ENCODE peak calls at places on chromosomes 11 and 22, in eight cellular contexts. One of them, this sample, is unnamed.

GRCh38 chr11:77052531-77052930 is 14.2 kb upstream of the CAPN5 start:
- DNase-seq in HCT116: no peak
- DNase-seq in HTR-8/SVneo: no peak
- DNase-seq in stomach: no peak
- DNase-seq in T-helper 17 cell: no peak
- DNase-seq in NCI-H1092 treated with DMSO at 0.1 percent for 48 hours: no peak
- DNase-seq in T-cell: no peak
- DNase-seq in GOT3: no peak
- DNase-seq in this sample: no peak

GRCh38 chr11:13963169-13963948 is 836 bp downstream of the SPON1 start:
- DNase-seq in stomach: no peak
- DNase-seq in GOT3: no peak
- DNase-seq in T-helper 17 cell: no peak
- DNase-seq in NCI-H1092 treated with DMSO at 0.1 percent for 48 hours: no peak
- DNase-seq in T-cell: peak
- DNase-seq in HTR-8/SVneo: no peak
- DNase-seq in HCT116: no peak
- DNase-seq in this sample: no peak

GRCh38 chr22:22239311-22239939 is 5.2 kb upstream of the VPREB1 start:
- DNase-seq in HTR-8/SVneo: no peak
- DNase-seq in GOT3: no peak
- DNase-seq in HCT116: no peak
- DNase-seq in stomach: no peak
- DNase-seq in T-cell: no peak
- DNase-seq in T-helper 17 cell: no peak
- DNase-seq in NCI-H1092 treated with DMSO at 0.1 percent for 48 hours: no peak
- DNase-seq in this sample: no peak

GRCh38 chr11:95596011-95596489 is 193.5 kb downstream of the FAM76B start:
- DNase-seq in HTR-8/SVneo: no peak
- DNase-seq in GOT3: no peak
- DNase-seq in HCT116: no peak
- DNase-seq in stomach: no peak
- DNase-seq in T-cell: no peak
- DNase-seq in T-helper 17 cell: no peak
- DNase-seq in NCI-H1092 treated with DMSO at 0.1 percent for 48 hours: no peak
- DNase-seq in this sample: no peak

GRCh38 chr11:91922846-91923245 is 301.8 kb upstream of the FAT3 start:
- DNase-seq in T-helper 17 cell: no peak
- DNase-seq in stomach: no peak
- DNase-seq in NCI-H1092 treated with DMSO at 0.1 percent for 48 hours: no peak
- DNase-seq in GOT3: no peak
- DNase-seq in HCT116: no peak
- DNase-seq in T-cell: no peak
- DNase-seq in HTR-8/SVneo: no peak
- DNase-seq in this sample: no peak

GRCh38 chr11:83818349-83818748 is 532.2 kb upstream of the CCDC90B start:
- DNase-seq in stomach: no peak
- DNase-seq in HTR-8/SVneo: no peak
- DNase-seq in HCT116: no peak
- DNase-seq in GOT3: no peak
- DNase-seq in NCI-H1092 treated with DMSO at 0.1 percent for 48 hours: no peak
- DNase-seq in T-helper 17 cell: no peak
- DNase-seq in T-cell: no peak
- DNase-seq in this sample: no peak

GRCh38 chr22:46078241-46079092 is 71.9 kb upstream of the PPARA start:
- DNase-seq in stomach: peak
- DNase-seq in GOT3: no peak
- DNase-seq in HTR-8/SVneo: no peak
- DNase-seq in T-helper 17 cell: no peak
- DNase-seq in HCT116: no peak
- DNase-seq in NCI-H1092 treated with DMSO at 0.1 percent for 48 hours: no peak
- DNase-seq in T-cell: no peak
- DNase-seq in this sample: no peak

GRCh38 chr11:6485661-6486060 is 4.4 kb downstream of the TIMM10B start:
- DNase-seq in HCT116: no peak
- DNase-seq in T-helper 17 cell: no peak
- DNase-seq in GOT3: no peak
- DNase-seq in HTR-8/SVneo: no peak
- DNase-seq in T-cell: no peak
- DNase-seq in NCI-H1092 treated with DMSO at 0.1 percent for 48 hours: no peak
- DNase-seq in stomach: no peak
- DNase-seq in this sample: no peak

GRCh38 chr11:59200421-59200746 is 12.3 kb downstream of the MPEG1 start:
- DNase-seq in T-cell: no peak
- DNase-seq in T-helper 17 cell: no peak
- DNase-seq in stomach: no peak
- DNase-seq in NCI-H1092 treated with DMSO at 0.1 percent for 48 hours: no peak
- DNase-seq in HTR-8/SVneo: no peak
- DNase-seq in GOT3: no peak
- DNase-seq in HCT116: no peak
- DNase-seq in this sample: no peak

GRCh38 chr11:128929991-128930390 is 12.7 kb downstream of the TP53AIP1 start:
- DNase-seq in HTR-8/SVneo: peak
- DNase-seq in HCT116: no peak
- DNase-seq in T-helper 17 cell: no peak
- DNase-seq in GOT3: no peak
- DNase-seq in T-cell: no peak
- DNase-seq in stomach: no peak
- DNase-seq in NCI-H1092 treated with DMSO at 0.1 percent for 48 hours: no peak
- DNase-seq in this sample: no peak

GRCh38 chr11:83159901-83160865 is 3.3 kb downstream of the PCF11 start:
- DNase-seq in stomach: peak
- DNase-seq in HCT116: no peak
- DNase-seq in HTR-8/SVneo: no peak
- DNase-seq in NCI-H1092 treated with DMSO at 0.1 percent for 48 hours: no peak
- DNase-seq in T-helper 17 cell: no peak
- DNase-seq in GOT3: no peak
- DNase-seq in T-cell: no peak
- DNase-seq in this sample: no peak

GRCh38 chr11:69958308-69958707 is 119.8 kb upstream of the ANO1 start:
- DNase-seq in T-helper 17 cell: no peak
- DNase-seq in GOT3: no peak
- DNase-seq in T-cell: no peak
- DNase-seq in stomach: no peak
- DNase-seq in HTR-8/SVneo: no peak
- DNase-seq in HCT116: no peak
- DNase-seq in NCI-H1092 treated with DMSO at 0.1 percent for 48 hours: no peak
- DNase-seq in this sample: no peak

GRCh38 chr11:75813126-75813525 is 1.9 kb upstream of the UVRAG start:
- DNase-seq in T-cell: no peak
- DNase-seq in HTR-8/SVneo: no peak
- DNase-seq in T-helper 17 cell: no peak
- DNase-seq in HCT116: no peak
- DNase-seq in GOT3: no peak
- DNase-seq in stomach: no peak
- DNase-seq in NCI-H1092 treated with DMSO at 0.1 percent for 48 hours: no peak
- DNase-seq in this sample: no peak

GRCh38 chr11:104713366-104713765 is 184.9 kb downstream of the CASP12 start:
- DNase-seq in stomach: no peak
- DNase-seq in T-cell: no peak
- DNase-seq in HTR-8/SVneo: no peak
- DNase-seq in NCI-H1092 treated with DMSO at 0.1 percent for 48 hours: no peak
- DNase-seq in T-helper 17 cell: no peak
- DNase-seq in GOT3: no peak
- DNase-seq in HCT116: no peak
- DNase-seq in this sample: no peak

GRCh38 chr11:33475999-33476398 is 218.8 kb downstream of the HIPK3 start:
- DNase-seq in stomach: peak
- DNase-seq in T-helper 17 cell: no peak
- DNase-seq in HTR-8/SVneo: no peak
- DNase-seq in HCT116: no peak
- DNase-seq in T-cell: no peak
- DNase-seq in NCI-H1092 treated with DMSO at 0.1 percent for 48 hours: peak
- DNase-seq in GOT3: no peak
- DNase-seq in this sample: no peak

GRCh38 chr11:24760681-24761080 is 263.8 kb downstream of the LUZP2 start:
- DNase-seq in stomach: no peak
- DNase-seq in T-cell: no peak
- DNase-seq in T-helper 17 cell: no peak
- DNase-seq in NCI-H1092 treated with DMSO at 0.1 percent for 48 hours: no peak
- DNase-seq in HCT116: no peak
- DNase-seq in GOT3: no peak
- DNase-seq in HTR-8/SVneo: no peak
- DNase-seq in this sample: no peak

GRCh38 chr11:11035331-11035730 is 177.5 kb upstream of the ZBED5 start:
- DNase-seq in T-helper 17 cell: no peak
- DNase-seq in stomach: no peak
- DNase-seq in HTR-8/SVneo: no peak
- DNase-seq in T-cell: no peak
- DNase-seq in NCI-H1092 treated with DMSO at 0.1 percent for 48 hours: no peak
- DNase-seq in GOT3: no peak
- DNase-seq in HCT116: no peak
- DNase-seq in this sample: no peak

GRCh38 chr11:88508808-88509581 is 171.5 kb upstream of the CTSC start:
- DNase-seq in GOT3: no peak
- DNase-seq in HCT116: no peak
- DNase-seq in T-helper 17 cell: no peak
- DNase-seq in HTR-8/SVneo: no peak
- DNase-seq in T-cell: no peak
- DNase-seq in stomach: no peak
- DNase-seq in NCI-H1092 treated with DMSO at 0.1 percent for 48 hours: peak
- DNase-seq in this sample: no peak

GRCh38 chr11:119794141-119794665 is 65.2 kb upstream of the NECTIN1 start:
- DNase-seq in NCI-H1092 treated with DMSO at 0.1 percent for 48 hours: no peak
- DNase-seq in HCT116: no peak
- DNase-seq in HTR-8/SVneo: no peak
- DNase-seq in T-cell: no peak
- DNase-seq in T-helper 17 cell: no peak
- DNase-seq in GOT3: no peak
- DNase-seq in stomach: no peak
- DNase-seq in this sample: no peak

GRCh38 chr11:128478305-128478704 is 109.1 kb downstream of the ETS1 start:
- DNase-seq in T-cell: no peak
- DNase-seq in stomach: no peak
- DNase-seq in HTR-8/SVneo: no peak
- DNase-seq in HCT116: no peak
- DNase-seq in GOT3: no peak
- DNase-seq in T-helper 17 cell: no peak
- DNase-seq in NCI-H1092 treated with DMSO at 0.1 percent for 48 hours: no peak
- DNase-seq in this sample: no peak

GRCh38 chr11:93888026-93888425 is 37.6 kb upstream of the VSTM5 start:
- DNase-seq in HTR-8/SVneo: no peak
- DNase-seq in NCI-H1092 treated with DMSO at 0.1 percent for 48 hours: no peak
- DNase-seq in stomach: no peak
- DNase-seq in T-helper 17 cell: no peak
- DNase-seq in GOT3: no peak
- DNase-seq in HCT116: no peak
- DNase-seq in T-cell: no peak
- DNase-seq in this sample: no peak

GRCh38 chr11:58867556-58867955 is 23.1 kb upstream of the GLYATL2 start:
- DNase-seq in HTR-8/SVneo: no peak
- DNase-seq in GOT3: no peak
- DNase-seq in NCI-H1092 treated with DMSO at 0.1 percent for 48 hours: no peak
- DNase-seq in T-helper 17 cell: no peak
- DNase-seq in stomach: no peak
- DNase-seq in HCT116: no peak
- DNase-seq in T-cell: no peak
- DNase-seq in this sample: no peak

GRCh38 chr11:113377606-113378005 is 10.0 kb upstream of the ANKK1 start:
- DNase-seq in stomach: no peak
- DNase-seq in GOT3: no peak
- DNase-seq in T-cell: no peak
- DNase-seq in NCI-H1092 treated with DMSO at 0.1 percent for 48 hours: no peak
- DNase-seq in HCT116: no peak
- DNase-seq in T-helper 17 cell: no peak
- DNase-seq in HTR-8/SVneo: no peak
- DNase-seq in this sample: no peak

GRCh38 chr22:35627267-35628041 is 10.3 kb upstream of the MB start:
- DNase-seq in T-cell: peak
- DNase-seq in GOT3: peak
- DNase-seq in T-helper 17 cell: peak
- DNase-seq in HCT116: peak
- DNase-seq in NCI-H1092 treated with DMSO at 0.1 percent for 48 hours: peak
- DNase-seq in HTR-8/SVneo: peak
- DNase-seq in stomach: peak
- DNase-seq in this sample: peak

GRCh38 chr22:25125693-25126357 is 73.8 kb upstream of the CRYBB3 start:
- DNase-seq in HCT116: no peak
- DNase-seq in GOT3: no peak
- DNase-seq in T-helper 17 cell: no peak
- DNase-seq in stomach: no peak
- DNase-seq in HTR-8/SVneo: no peak
- DNase-seq in T-cell: no peak
- DNase-seq in NCI-H1092 treated with DMSO at 0.1 percent for 48 hours: peak
- DNase-seq in this sample: no peak

GRCh38 chr22:46671824-46672432 is 51.7 kb downstream of the GRAMD4 start:
- DNase-seq in GOT3: no peak
- DNase-seq in T-cell: no peak
- DNase-seq in stomach: no peak
- DNase-seq in T-helper 17 cell: no peak
- DNase-seq in HCT116: no peak
- DNase-seq in NCI-H1092 treated with DMSO at 0.1 percent for 48 hours: no peak
- DNase-seq in HTR-8/SVneo: no peak
- DNase-seq in this sample: no peak

GRCh38 chr11:96332236-96332761 is 10.7 kb downstream of the MAML2 start:
- DNase-seq in NCI-H1092 treated with DMSO at 0.1 percent for 48 hours: no peak
- DNase-seq in HTR-8/SVneo: no peak
- DNase-seq in T-cell: no peak
- DNase-seq in GOT3: no peak
- DNase-seq in stomach: no peak
- DNase-seq in T-helper 17 cell: no peak
- DNase-seq in HCT116: no peak
- DNase-seq in this sample: no peak

GRCh38 chr11:96134622-96135021 is 208.4 kb downstream of the MAML2 start:
- DNase-seq in GOT3: no peak
- DNase-seq in T-helper 17 cell: no peak
- DNase-seq in stomach: no peak
- DNase-seq in HTR-8/SVneo: no peak
- DNase-seq in HCT116: no peak
- DNase-seq in NCI-H1092 treated with DMSO at 0.1 percent for 48 hours: no peak
- DNase-seq in T-cell: no peak
- DNase-seq in this sample: no peak

GRCh38 chr22:45376703-45377102 is 36.7 kb downstream of the SMC1B start:
- DNase-seq in NCI-H1092 treated with DMSO at 0.1 percent for 48 hours: no peak
- DNase-seq in stomach: no peak
- DNase-seq in T-cell: no peak
- DNase-seq in T-helper 17 cell: no peak
- DNase-seq in GOT3: no peak
- DNase-seq in HCT116: no peak
- DNase-seq in HTR-8/SVneo: no peak
- DNase-seq in this sample: no peak

GRCh38 chr22:25080855-25081254 is 118.8 kb upstream of the CRYBB3 start:
- DNase-seq in T-helper 17 cell: no peak
- DNase-seq in stomach: no peak
- DNase-seq in HTR-8/SVneo: no peak
- DNase-seq in GOT3: no peak
- DNase-seq in HCT116: no peak
- DNase-seq in NCI-H1092 treated with DMSO at 0.1 percent for 48 hours: no peak
- DNase-seq in T-cell: no peak
- DNase-seq in this sample: no peak

GRCh38 chr11:27386176-27386575 is 23.2 kb upstream of the CCDC34 start:
- DNase-seq in HCT116: no peak
- DNase-seq in T-cell: no peak
- DNase-seq in T-helper 17 cell: no peak
- DNase-seq in NCI-H1092 treated with DMSO at 0.1 percent for 48 hours: no peak
- DNase-seq in GOT3: no peak
- DNase-seq in HTR-8/SVneo: no peak
- DNase-seq in stomach: no peak
- DNase-seq in this sample: no peak

GRCh38 chr22:37079668-37080171 is 28.2 kb downstream of the KCTD17 start:
- DNase-seq in GOT3: no peak
- DNase-seq in stomach: peak
- DNase-seq in T-cell: peak
- DNase-seq in HCT116: no peak
- DNase-seq in T-helper 17 cell: peak
- DNase-seq in NCI-H1092 treated with DMSO at 0.1 percent for 48 hours: no peak
- DNase-seq in HTR-8/SVneo: no peak
- DNase-seq in this sample: no peak

This sample was measured in vagina.